ENCODE peak calls at places on chromosomes 4 and X, in ten cellular contexts. Q, O, J, F, L, C, S, X, G and I are unnamed samples.

GRCh38 chr4:82561745-82562552 is at the start of gene TMEM150C:
- DNase-seq in G (peak), Q (no peak), F (peak), X (no peak), S (no peak), J (no peak), O (peak), C (no peak), L (no peak), I (peak)

GRCh38 chr4:48578132-48578964 is 88.3 kb downstream of the ZAR1 start:
- DNase-seq in L (peak), G (peak), Q (peak), F (peak), S (peak), X (peak), O (peak), C (peak), J (peak), I (no peak)

GRCh38 chr4:133095591-133095990 is 53.5 kb upstream of the PCDH10 start:
- DNase-seq in C (no peak), J (no peak), X (no peak), G (no peak), L (no peak), O (no peak), Q (no peak), S (no peak), F (no peak), I (no peak)

GRCh38 chr4:77662396-77662795 is 56.8 kb downstream of the CXCL13 start:
- DNase-seq in L (no peak), J (peak), Q (no peak), O (no peak), F (no peak), G (peak), C (no peak), S (no peak), X (no peak), I (no peak)

GRCh38 chrX:45077748-45078424 is 122.8 kb downstream of the DIPK2B start:
- DNase-seq in X (no peak), S (peak), J (no peak), L (no peak), G (no peak), Q (no peak), O (no peak), F (no peak), C (no peak), I (no peak)

GRCh38 chr4:185039508-185040273 is 21.4 kb downstream of the HELT start:
- DNase-seq in Q (peak), F (peak), X (peak), S (peak), C (peak), G (peak), L (peak), J (peak), O (peak), I (peak)

GRCh38 chr4:89823416-89823815 is 13.5 kb downstream of the SNCA start:
- DNase-seq in O (no peak), C (no peak), F (no peak), S (no peak), Q (no peak), J (no peak), L (no peak), X (no peak), G (no peak), I (no peak)

GRCh38 chrX:133884430-133885394 is 100.7 kb downstream of the GPC3 start:
- DNase-seq in S (no peak), J (no peak), X (no peak), O (no peak), F (no peak), C (no peak), L (no peak), Q (peak), G (no peak), I (no peak)

GRCh38 chr4:181536753-181537434 is 706.3 kb upstream of the TENM3 start:
- DNase-seq in L (no peak), X (no peak), J (no peak), S (no peak), F (no peak), Q (no peak), C (no peak), O (no peak), G (no peak), I (no peak)

GRCh38 chrX:26558719-26559386 is 342.9 kb downstream of the MAGEB5 start:
- DNase-seq in S (no peak), F (no peak), J (no peak), G (no peak), L (no peak), Q (no peak), X (no peak), C (peak), O (no peak), I (no peak)

GRCh38 chrX:70208479-70208878 is 26.0 kb upstream of the AWAT1 start:
- DNase-seq in L (no peak), C (no peak), X (no peak), F (no peak), O (no peak), S (no peak), Q (no peak), J (no peak), G (no peak), I (no peak)

GRCh38 chr4:93751410-93751809 is 77.1 kb upstream of the ATOH1 start:
- DNase-seq in J (no peak), G (no peak), S (no peak), O (no peak), Q (no peak), L (no peak), X (no peak), F (no peak), C (no peak), I (no peak)

GRCh38 chr4:138223191-138223910 is 18.8 kb downstream of the SLC7A11 start:
- DNase-seq in J (no peak), C (no peak), G (no peak), S (no peak), L (no peak), F (no peak), Q (no peak), X (no peak), O (peak), I (no peak)

GRCh38 chr4:152385551-152385950 is 150.3 kb downstream of the FBXW7 start:
- DNase-seq in O (no peak), C (no peak), S (no peak), X (no peak), J (no peak), Q (no peak), L (no peak), G (no peak), F (peak), I (no peak)

DNA sequence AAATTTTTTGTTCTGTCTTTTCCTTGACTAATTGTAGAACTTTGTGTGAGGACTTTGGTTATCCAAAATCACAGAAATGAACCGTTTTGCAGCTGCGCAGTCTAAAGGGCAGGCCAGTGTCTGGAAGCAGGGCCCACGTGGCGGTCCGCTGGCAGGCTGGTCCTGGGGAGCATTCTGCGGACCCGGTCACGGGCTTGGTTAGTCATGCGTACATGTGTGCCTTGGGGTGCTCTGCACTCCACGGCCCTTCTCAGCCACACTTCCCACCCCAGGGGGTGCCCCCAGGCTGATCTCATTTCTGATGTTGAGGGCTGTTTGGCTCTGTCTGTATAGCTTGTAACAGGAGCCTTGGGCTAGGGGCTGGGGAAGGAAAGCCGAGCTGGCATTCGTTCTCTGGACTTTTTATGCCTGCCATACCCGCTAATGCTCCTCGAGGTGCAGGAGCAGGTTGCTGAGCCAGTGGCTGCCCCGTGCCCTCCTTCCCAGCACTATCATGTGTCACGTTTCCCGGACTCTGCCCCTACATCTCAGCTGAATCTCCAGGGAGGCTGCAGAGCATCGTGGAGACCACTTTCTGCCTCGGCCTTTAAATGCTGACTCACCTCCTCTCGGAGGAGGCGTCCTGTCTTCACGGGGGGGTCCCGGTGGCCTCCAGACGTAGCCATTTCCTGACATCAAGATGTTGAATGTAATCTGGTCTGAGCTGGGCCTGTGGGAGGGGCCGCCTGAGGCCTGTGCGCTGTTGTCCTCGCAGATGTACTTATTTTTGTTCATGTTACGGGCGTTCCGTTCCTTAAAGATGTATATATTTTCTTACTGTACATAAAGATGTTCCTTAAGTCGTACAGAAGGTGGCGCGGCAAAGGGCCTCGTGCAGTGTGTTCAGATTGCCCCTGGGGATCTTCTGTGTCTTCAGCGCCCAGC is 11.4 kb upstream of the TADA2B start:
- DNase-seq in J (no peak), Q (no peak), F (no peak), L (no peak), S (no peak), O (no peak), X (no peak), C (no peak), G (no peak), I (no peak)
- TF ChIP-seq EP300 in J (no peak), Q (no peak), F (no peak), L (no peak), S (no peak), O (no peak), X (no peak), C (no peak), G (no peak), I (no peak)

DNA sequence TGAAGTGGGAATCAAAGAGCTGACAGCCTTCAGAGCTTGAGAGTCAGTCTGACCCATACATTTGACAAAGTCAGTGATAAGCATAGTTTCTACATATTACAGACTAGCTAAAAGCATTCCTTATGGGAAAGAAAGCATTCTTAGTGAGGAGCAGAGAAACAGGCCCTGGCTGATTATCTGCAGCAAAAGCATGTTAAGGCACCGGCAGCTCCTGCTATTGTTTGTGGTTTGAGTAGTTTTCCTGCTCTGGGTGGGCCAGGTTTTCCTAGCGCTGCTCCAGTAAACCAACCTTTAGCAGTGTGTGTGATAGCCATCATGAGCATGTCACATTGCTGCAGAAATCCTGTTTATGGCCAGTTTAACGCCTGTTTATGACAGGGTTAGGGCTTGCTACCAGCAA is 51.6 kb upstream of the WDR1 start:
- DNase-seq in L (no peak), C (no peak), X (no peak), S (no peak), Q (no peak), J (no peak), O (no peak), F (no peak), G (no peak), I (no peak)
- H3K27ac ChIP-seq in L (no peak), C (no peak), X (no peak), S (no peak), Q (no peak), J (no peak), O (no peak), F (no peak), G (no peak), I (no peak)

DNA sequence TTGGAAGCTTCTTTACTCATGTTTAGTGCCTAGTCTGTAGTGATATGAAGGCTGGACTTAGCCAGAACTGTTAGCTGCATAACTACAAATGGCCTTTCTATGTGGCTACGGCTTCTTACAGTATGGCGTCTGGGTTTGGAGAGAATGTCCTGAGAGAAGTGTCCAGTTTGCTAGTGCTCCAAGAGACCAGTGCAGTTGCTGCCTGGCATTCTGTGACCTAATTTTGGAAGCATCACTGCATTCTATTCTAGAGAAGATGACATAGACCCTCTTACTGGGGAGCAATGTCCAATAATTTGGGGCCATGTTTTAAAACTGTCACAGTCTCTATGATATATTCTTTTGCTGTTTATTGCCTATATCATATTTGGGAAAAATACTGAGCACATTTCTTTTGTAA is 74.2 kb downstream of the STAG2 start:
- DNase-seq in F (no peak), C (no peak), J (no peak), L (no peak), O (no peak), G (no peak), Q (no peak), S (no peak), X (no peak), I (no peak)
- TF ChIP-seq EP300 in F (no peak), C (no peak), J (no peak), L (no peak), O (no peak), G (no peak), Q (no peak), S (no peak), X (no peak), I (no peak)

GRCh38 chr4:108619372-108620100 is 840 bp upstream of the RPL34 start:
- DNase-seq in S (no peak), J (no peak), L (no peak), O (no peak), F (no peak), C (no peak), X (no peak), G (no peak), Q (no peak), I (no peak)
- H3K27ac ChIP-seq in S (peak), J (peak), L (peak), O (peak), F (no peak), C (peak), X (peak), G (peak), Q (peak), I (no peak)

DNA sequence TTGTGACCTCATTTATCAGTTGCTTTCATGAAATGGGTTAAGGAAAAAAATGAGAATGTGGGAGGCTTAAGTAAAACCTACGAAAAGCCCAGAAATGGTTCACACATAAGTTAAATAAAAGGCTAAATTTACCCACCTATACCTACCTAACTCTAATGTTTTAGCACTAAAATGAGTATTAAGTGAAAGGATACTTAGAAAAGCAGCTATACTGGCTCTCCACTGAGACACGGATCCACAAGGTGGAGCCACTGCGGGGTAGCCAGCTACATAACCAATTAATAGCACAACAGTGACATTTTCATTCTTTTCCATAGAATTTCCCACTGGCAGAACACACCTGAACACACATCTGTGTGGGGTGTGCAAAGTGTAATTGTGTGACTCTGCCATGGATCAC is 101.9 kb downstream of the MAML3 start:
- DNase-seq in O (peak), X (peak), F (no peak), G (peak), S (no peak), C (no peak), Q (peak), L (peak), J (peak), I (peak)
- TF ChIP-seq EP300 in O (no peak), X (no peak), F (no peak), G (no peak), S (no peak), C (no peak), Q (no peak), L (no peak), J (no peak), I (no peak)

DNA sequence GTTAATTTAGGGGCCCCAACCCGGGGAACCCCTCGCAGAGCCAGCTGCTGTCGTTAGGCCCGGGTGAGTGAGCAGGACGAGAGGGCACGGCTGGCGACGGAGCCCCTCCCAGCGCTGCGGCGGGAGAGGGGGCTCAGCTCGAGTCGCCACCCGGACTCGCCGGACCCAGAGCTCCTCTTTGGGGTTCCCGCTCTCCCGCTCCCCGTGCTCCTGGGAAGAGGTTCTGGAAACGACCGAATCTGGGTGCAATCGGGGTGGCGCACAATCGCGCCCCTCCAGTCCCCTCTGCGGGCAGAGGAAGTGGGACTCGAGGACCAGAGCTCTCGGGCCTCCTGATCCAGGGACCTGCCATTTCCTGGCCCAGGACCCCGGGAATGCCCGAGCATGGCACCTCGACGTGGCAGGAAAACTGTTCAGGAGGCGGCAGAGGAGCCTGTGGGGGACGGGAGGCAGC is 37.3 kb upstream of the ARAF start:
- DNase-seq in Q (no peak), G (no peak), F (no peak), S (no peak), X (no peak), O (no peak), L (no peak), J (no peak), C (peak), I (no peak)
- H3K27ac ChIP-seq in Q (no peak), G (no peak), F (no peak), S (peak), X (no peak), O (peak), L (peak), J (no peak), C (peak), I (no peak)

GRCh38 chr4:169115897-169116254 is 105.8 kb upstream of the CBR4 start:
- DNase-seq in X (peak), Q (no peak), J (peak), S (no peak), C (no peak), G (peak), F (no peak), L (no peak), O (peak), I (no peak)
- TF ChIP-seq EP300 in X (no peak), Q (no peak), J (no peak), S (no peak), C (no peak), G (no peak), F (peak), L (no peak), O (no peak), I (no peak)

DNA sequence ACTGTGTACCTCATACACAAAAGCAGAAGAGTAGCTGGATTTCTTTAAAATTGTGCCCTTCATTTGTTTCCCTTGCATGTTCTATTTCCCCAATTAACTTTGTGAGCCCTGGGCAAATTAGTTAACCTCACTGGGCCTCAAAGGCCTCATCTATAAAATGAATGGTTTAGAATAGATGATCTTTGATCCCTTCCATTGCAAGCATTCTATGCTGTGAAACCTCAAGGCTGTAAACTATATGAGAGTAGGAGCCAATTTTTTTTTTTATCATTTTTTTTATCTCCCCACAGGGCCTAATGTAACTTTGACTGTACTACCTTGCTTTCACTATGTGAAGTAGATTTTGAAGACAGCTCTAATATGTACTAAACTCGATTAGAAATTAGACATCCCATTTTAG is 595.8 kb downstream of the RPA4 start:
- DNase-seq in O (no peak), L (no peak), Q (no peak), S (no peak), F (no peak), G (no peak), J (no peak), C (no peak), X (no peak), I (no peak)
- H3K27ac ChIP-seq in O (no peak), L (no peak), Q (no peak), S (no peak), F (no peak), G (no peak), J (no peak), C (no peak), X (no peak), I (no peak)